ENCODE peak calls at places on chromosomes 4 and X, in six cellular contexts. I, R, O, P, K and X are unnamed samples.

GRCh38 chrX:107204063-107204605 is 2.1 kb downstream of the NUP62CL start:
- DNase-seq in R (no peak), P (no peak), O (no peak), I (no peak), K (no peak), X (no peak)

GRCh38 chr4:150237110-150237852 is 159.0 kb downstream of the DCLK2 start:
- DNase-seq in I (no peak), P (no peak), O (peak), K (no peak), R (peak), X (no peak)

GRCh38 chr4:25818293-25819240 is 44.2 kb downstream of the SEL1L3 start:
- DNase-seq in R (no peak), P (no peak), K (no peak), I (no peak), O (no peak), X (no peak)

GRCh38 chrX:120732461-120732860 is 102.6 kb upstream of the C1GALT1C1 start:
- DNase-seq in R (no peak), I (no peak), O (no peak), P (no peak), K (no peak), X (no peak)

GRCh38 chr4:39698424-39699009 is 581 bp downstream of the UBE2K start:
- DNase-seq in O (peak), P (peak), K (peak), R (peak), I (no peak), X (peak)

GRCh38 chrX:119870626-119871131 is 854 bp downstream of the RNF113A start:
- DNase-seq in R (peak), P (no peak), I (no peak), O (no peak), K (peak), X (peak)

GRCh38 chr4:44100456-44100855 is 348.2 kb downstream of the KCTD8 start:
- DNase-seq in I (no peak), R (peak), K (no peak), O (no peak), P (no peak), X (no peak)

GRCh38 chr4:152773953-152774352 is 5.6 kb downstream of the TIGD4 start:
- DNase-seq in O (no peak), K (no peak), I (no peak), P (no peak), R (no peak), X (no peak)

GRCh38 chr4:26985836-26986235 is 125.2 kb downstream of the STIM2 start:
- DNase-seq in K (no peak), I (no peak), O (no peak), R (no peak), P (no peak), X (no peak)

GRCh38 chrX:105658136-105658535 is 164.2 kb upstream of the NRK start:
- DNase-seq in K (no peak), P (no peak), I (no peak), R (no peak), O (no peak), X (no peak)

GRCh38 chr4:7186081-7186480 is 6.3 kb upstream of the SORCS2 start:
- DNase-seq in O (peak), R (no peak), I (no peak), P (peak), K (peak), X (peak)

GRCh38 chrX:66632473-66632872 is 6.4 kb downstream of the EDA2R start:
- DNase-seq in R (no peak), O (no peak), K (no peak), I (no peak), P (no peak), X (no peak)

GRCh38 chr4:169220446-169220845 is 50.3 kb downstream of the SH3RF1 start:
- DNase-seq in R (no peak), I (no peak), P (no peak), O (no peak), K (peak), X (no peak)

GRCh38 chr4:25788839-25789238 is 73.9 kb downstream of the SEL1L3 start:
- DNase-seq in R (no peak), K (no peak), I (no peak), O (no peak), P (no peak), X (no peak)

GRCh38 chr4:87521757-87522374 is 7.3 kb downstream of the SPARCL1 start:
- DNase-seq in R (no peak), K (no peak), P (no peak), O (no peak), I (no peak), X (no peak)

GRCh38 chr4:162162672-162163071 is 1.1 kb downstream of the FSTL5 start:
- DNase-seq in K (no peak), R (no peak), O (no peak), P (no peak), I (no peak), X (no peak)

GRCh38 chrX:68648960-68649359 is 1.5 kb downstream of the STARD8 start:
- DNase-seq in R (no peak), P (peak), O (no peak), K (no peak), I (no peak), X (no peak)

GRCh38 chrX:87664381-87664780 is 146.8 kb downstream of the KLHL4 start:
- DNase-seq in K (no peak), O (peak), P (no peak), R (peak), I (no peak), X (peak)

GRCh38 chr4:161696957-161697356 is 466.8 kb downstream of the FSTL5 start:
- DNase-seq in R (peak), K (no peak), O (no peak), P (no peak), I (peak), X (no peak)

GRCh38 chr4:114601304-114602052 is 2.9 kb downstream of the UGT8 start:
- DNase-seq in I (no peak), O (no peak), R (no peak), P (no peak), K (no peak), X (no peak)

GRCh38 chr4:982291-982690 is 4.6 kb upstream of the IDUA start:
- DNase-seq in P (no peak), K (no peak), I (no peak), O (no peak), R (no peak), X (no peak)

GRCh38 chr4:22456291-22456690 is 59.6 kb downstream of the ADGRA3 start:
- DNase-seq in K (peak), I (no peak), P (no peak), R (no peak), O (no peak), X (no peak)

GRCh38 chr4:185623444-185624247 is 88.3 kb upstream of the PDLIM3 start:
- DNase-seq in I (no peak), O (no peak), R (no peak), K (no peak), P (no peak), X (no peak)

GRCh38 chr4:87896020-87896621 is 63.4 kb downstream of the MEPE start:
- DNase-seq in R (peak), O (peak), K (peak), I (peak), P (no peak), X (no peak)

GRCh38 chr4:4384837-4385236 is 2.1 kb upstream of the NSG1 start:
- DNase-seq in P (peak), I (peak), K (peak), R (no peak), O (peak), X (peak)

GRCh38 chr4:170776983-170777382 is 687.2 kb upstream of the AADAT start:
- DNase-seq in O (no peak), I (no peak), P (no peak), K (no peak), R (no peak), X (no peak)

GRCh38 chr4:189117426-189117825 is 823.2 kb upstream of the FRG1 start:
- DNase-seq in I (no peak), R (no peak), K (no peak), O (no peak), P (peak), X (no peak)

DNA sequence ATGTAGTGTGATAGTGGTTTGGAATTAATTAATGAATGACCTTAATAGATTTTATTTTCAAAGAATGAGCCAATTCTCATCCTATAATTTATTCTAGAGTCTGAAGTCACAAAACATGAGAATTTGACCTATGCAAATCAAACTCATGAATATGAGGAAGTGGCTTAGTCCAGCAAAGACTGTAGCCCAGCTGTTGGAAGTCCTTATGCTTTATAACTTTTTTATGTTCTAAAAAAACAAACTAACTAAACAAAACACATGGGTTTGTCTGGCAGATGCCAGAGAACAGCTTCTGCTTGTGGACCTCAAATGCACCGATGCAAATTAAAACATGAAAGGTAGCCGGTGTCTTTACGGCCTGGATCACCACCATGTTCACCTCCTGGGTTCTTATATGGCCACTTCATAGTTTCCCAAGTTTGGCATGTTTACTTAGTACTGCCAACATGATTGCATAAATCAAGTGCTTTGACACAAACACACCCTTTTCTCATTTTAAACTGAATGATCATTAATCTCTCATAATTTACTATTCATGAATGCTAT is 277.4 kb downstream of the PAPSS1 start:
- DNase-seq in O (no peak), P (no peak), K (no peak), R (no peak), I (no peak), X (no peak)
- TF ChIP-seq JUN in O (no peak), P (no peak), K (no peak), R (no peak), I (no peak), X (no peak)

GRCh38 chrX:16730450-16730849 is 11.0 kb downstream of the SYAP1 start:
- DNase-seq in R (no peak), O (no peak), P (no peak), I (no peak), K (no peak), X (no peak)

GRCh38 chrX:16727637-16728036 is 8.2 kb downstream of the SYAP1 start:
- DNase-seq in R (no peak), P (no peak), O (no peak), K (no peak), I (no peak), X (no peak)

GRCh38 chrX:16722481-16722880 is 3.1 kb downstream of the SYAP1 start:
- DNase-seq in P (no peak), I (no peak), O (no peak), R (no peak), K (no peak), X (no peak)

GRCh38 chrX:16719334-16720084 is at the start of gene SYAP1:
- DNase-seq in P (peak), R (peak), K (peak), O (peak), I (peak), X (peak)

DNA sequence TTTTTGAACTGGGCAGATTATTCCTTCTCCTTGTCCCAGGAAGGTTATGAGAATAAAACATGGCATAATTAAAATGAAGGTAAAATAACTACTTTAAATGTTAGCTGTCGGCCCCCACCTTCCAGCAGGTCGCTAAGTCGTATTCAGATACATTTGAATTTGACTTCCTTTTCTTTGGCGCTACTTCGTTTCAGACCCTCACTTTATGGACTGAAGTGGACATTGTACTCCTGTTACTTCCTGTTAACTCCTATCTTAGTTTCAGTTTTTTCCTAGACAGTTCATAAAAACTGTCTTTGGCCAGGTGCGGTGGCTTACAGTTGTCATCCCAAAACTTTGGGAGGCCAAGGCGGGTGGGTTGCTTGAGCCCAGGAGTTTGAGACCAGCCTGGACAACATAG is 5.7 kb downstream of the SYAP1 start:
- DNase-seq in P (no peak), I (no peak), K (no peak), R (no peak), O (no peak), X (no peak)
- TF ChIP-seq JUN in P (no peak), I (no peak), K (no peak), R (no peak), O (no peak), X (no peak)

DNA sequence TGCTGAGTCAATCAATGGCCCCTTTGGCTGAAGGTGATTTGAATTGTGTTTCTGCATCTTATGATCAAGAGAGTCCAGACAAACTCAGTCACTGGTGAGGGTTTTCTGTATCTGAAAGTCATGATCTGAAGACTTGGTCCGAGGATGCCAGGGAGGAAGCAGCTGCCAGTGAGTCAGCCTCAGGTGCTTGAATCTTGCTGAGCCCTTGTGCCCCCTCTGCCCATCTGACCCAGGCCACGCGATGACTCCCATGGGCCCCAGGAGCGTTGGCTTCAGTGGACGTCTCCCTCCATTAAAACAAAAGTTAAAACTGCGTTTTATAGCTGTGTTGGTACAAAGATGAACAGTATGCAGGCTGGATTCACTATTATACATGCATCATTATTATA is 62.0 kb downstream of the HTRA3 start:
- DNase-seq in O (no peak), K (no peak), R (peak), P (no peak), I (no peak), X (no peak)
- TF ChIP-seq JUN in O (no peak), K (no peak), R (no peak), P (no peak), I (no peak), X (no peak)

GRCh38 chr4:41507292-41507933 is 30.5 kb upstream of the LIMCH1 start:
- DNase-seq in I (no peak), O (no peak), P (no peak), K (no peak), R (no peak), X (no peak)
- TF ChIP-seq JUN in I (no peak), O (peak), P (no peak), K (no peak), R (no peak), X (no peak)

DNA sequence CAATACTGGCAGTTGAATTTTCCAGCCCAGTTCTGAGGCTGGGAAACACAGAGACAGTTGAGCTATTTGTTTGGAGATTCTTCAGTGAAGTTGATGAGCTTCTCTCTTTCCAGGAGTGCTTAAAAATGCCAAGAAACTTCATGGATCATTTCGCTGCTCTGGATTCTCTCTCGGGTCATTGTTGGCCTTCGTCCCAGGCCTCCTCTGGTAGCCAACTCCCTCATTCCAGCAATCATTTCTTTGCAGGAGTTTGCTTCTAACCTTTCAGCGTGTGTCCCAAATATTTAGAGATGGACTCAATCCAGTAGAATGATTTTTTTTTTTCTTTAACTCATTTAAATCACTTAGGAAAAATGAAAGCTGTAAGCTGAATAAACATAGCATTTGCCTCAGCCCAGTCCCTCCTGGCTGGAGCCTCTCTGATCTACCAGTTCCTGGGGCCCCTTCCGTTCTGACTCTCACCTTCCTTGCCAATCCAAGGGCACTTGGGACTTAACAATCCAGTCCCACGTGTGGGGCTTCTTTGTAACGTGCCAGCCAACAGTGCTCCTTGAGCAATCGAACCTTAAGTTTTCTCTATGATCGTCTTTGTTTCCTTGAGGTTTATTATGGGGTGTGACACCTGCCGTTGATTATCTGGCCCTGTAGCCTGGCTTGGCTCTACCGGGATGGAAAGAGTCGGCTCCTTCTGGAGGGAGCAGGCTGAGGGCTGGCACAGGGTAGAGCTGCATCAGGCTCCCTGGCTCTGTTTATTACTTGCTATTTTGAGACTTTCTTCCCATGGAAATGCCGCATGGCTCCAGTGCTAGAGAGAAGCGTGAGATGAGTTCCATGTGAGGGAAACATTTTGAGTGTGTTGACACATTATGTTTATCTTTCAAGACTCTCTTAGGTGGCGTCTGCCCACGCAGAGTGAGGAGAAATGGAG is 80.4 kb upstream of the GPC4 start:
- DNase-seq in I (no peak), P (no peak), O (no peak), K (no peak), R (no peak), X (no peak)
- TF ChIP-seq JUN in I (no peak), P (no peak), O (no peak), K (no peak), R (no peak), X (no peak)

DNA sequence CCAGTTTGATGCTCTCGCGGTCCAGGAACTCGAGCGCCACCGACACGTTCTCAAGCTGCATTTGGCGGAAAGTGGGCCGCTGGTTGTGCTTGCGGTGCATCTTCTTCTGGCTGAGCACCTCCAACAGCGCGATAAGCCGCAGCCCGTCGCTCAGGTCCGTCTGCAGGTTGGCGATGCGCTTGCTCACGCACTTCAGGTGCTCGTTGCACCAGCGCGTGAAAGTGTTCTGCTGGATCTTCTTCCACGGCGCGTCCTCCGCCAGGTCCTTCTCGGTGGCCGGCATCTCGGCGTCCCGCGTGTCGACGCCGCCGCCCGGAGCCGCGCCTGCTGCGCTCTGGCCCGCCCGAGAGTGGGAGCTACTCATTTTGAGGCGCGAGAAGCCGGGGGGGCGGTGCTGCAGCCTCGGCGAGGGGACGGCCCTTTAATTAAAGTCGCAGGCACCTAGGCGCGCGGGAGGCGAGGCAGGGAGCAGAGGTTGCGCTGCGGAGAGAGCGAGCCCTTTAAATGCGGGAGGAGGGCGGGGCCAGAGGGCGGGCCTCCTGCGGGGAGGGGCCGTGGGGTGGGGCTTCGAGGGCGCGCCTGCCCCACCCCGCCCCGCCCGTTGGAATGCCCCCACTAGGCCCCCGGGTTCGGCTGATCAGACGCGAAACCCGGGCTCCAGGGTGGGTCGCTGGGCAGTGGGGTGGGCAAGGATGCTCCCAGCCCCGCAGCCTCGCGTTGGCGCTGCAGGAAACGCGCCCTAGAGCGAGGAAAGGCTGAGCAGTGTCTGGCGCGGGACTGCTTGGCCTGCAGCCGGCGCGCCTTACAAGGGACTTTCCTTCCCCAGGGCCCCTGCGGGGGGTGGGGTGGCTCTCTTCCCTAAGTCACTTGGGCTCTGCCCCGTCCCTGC is 3.3 kb downstream of the FLNA start:
- DNase-seq in P (peak), I (peak), R (peak), K (peak), O (peak), X (peak)
- TF ChIP-seq JUN in P (peak), I (no peak), R (no peak), K (no peak), O (peak), X (no peak)

GRCh38 chr4:125265846-125266245 is 48.9 kb upstream of the FAT4 start:
- DNase-seq in P (no peak), K (no peak), I (no peak), O (no peak), R (no peak), X (no peak)

GRCh38 chr4:125268065-125268755 is 46.5 kb upstream of the FAT4 start:
- DNase-seq in K (no peak), I (no peak), P (no peak), R (no peak), O (no peak), X (no peak)

GRCh38 chr4:125262079-125262478 is 52.7 kb upstream of the FAT4 start:
- DNase-seq in I (no peak), K (no peak), O (no peak), R (no peak), P (no peak), X (no peak)

GRCh38 chr4:125266901-125267601 is 47.7 kb upstream of the FAT4 start:
- DNase-seq in K (no peak), I (no peak), P (no peak), O (no peak), R (no peak), X (no peak)
- TF ChIP-seq JUN in K (no peak), I (no peak), P (no peak), O (no peak), R (no peak), X (no peak)

DNA sequence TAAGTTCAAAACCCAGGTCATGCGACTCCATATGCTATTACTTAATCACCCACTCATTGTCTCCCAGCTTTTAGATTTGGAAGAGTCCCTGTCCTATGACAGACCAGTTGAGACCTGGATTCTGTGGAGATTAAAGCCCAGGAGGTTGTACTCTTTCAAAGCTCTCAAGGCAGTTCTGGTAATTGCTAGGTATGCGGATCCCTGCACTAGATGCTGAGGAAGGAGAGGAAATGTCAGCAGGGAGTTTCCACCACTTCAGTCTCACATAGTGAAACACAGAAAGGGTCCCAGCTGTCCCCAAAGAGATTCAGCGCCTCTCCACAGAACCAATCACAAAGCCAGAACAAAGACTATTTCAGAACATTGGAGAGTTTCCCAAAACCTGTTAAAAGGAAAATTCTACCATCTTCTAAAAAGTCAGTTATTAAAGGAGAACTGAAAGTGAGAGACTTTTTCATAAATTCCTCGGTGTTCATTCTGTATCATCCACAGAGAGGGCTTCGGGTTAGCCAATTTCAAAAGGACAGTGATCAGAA is 53.4 kb downstream of the IRF2 start:
- DNase-seq in O (no peak), R (no peak), K (no peak), P (no peak), I (no peak), X (no peak)
- TF ChIP-seq JUN in O (no peak), R (no peak), K (no peak), P (no peak), I (no peak), X (no peak)